ENCODE peak calls at places on chromosomes 3 and 15, in five cellular contexts. One of them, this sample, is unnamed.
A peak's percentile ranks its signal among the peaks of the same experiment; 100 is the strongest.

GRCh38 chr3:9346141-9346540 is 16.7 kb upstream of the THUMPD3 start:
- DNase-seq in K562: no peak
- DNase-seq in HepG2: no peak
- DNase-seq in GM12878: no peak
- DNase-seq in H1: no peak
- DNase-seq in this sample: no peak

GRCh38 chr3:123947482-123947881 is 13.5 kb downstream of the CCDC14 start:
- DNase-seq in K562: no peak
- DNase-seq in HepG2: no peak
- DNase-seq in GM12878: no peak
- DNase-seq in H1: no peak
- DNase-seq in this sample: no peak

GRCh38 chr15:57437564-57437963 is 61.3 kb downstream of the CGNL1 start:
- DNase-seq in K562: no peak
- DNase-seq in HepG2: no peak
- DNase-seq in GM12878: no peak
- DNase-seq in H1: no peak
- DNase-seq in this sample: no peak

GRCh38 chr3:24830230-24831152 is 335.8 kb upstream of the THRB start:
- DNase-seq in K562: no peak
- DNase-seq in HepG2: no peak
- DNase-seq in GM12878: no peak
- DNase-seq in H1: no peak
- DNase-seq in this sample: no peak

GRCh38 chr3:190526787-190527767 is 13.2 kb downstream of the IL1RAP start:
- DNase-seq in K562: no peak
- DNase-seq in HepG2: peak; percentile 57
- DNase-seq in GM12878: no peak
- DNase-seq in H1: no peak
- DNase-seq in this sample: peak; percentile 57

GRCh38 chr3:128620268-128620691 is 30.3 kb downstream of the RPN1 start:
- DNase-seq in K562: no peak
- DNase-seq in HepG2: no peak
- DNase-seq in GM12878: no peak
- DNase-seq in H1: no peak
- DNase-seq in this sample: no peak

GRCh38 chr15:61530769-61531168 is 301.7 kb upstream of the RORA start:
- DNase-seq in K562: peak; percentile 14
- DNase-seq in HepG2: no peak
- DNase-seq in GM12878: no peak
- DNase-seq in H1: no peak
- DNase-seq in this sample: no peak

GRCh38 chr3:4060064-4060463 is 243.1 kb upstream of the SETMAR start:
- DNase-seq in K562: no peak
- DNase-seq in HepG2: peak; percentile 28
- DNase-seq in GM12878: no peak
- DNase-seq in H1: no peak
- DNase-seq in this sample: no peak

GRCh38 chr3:23203651-23204111 is 554 bp downstream of the UBE2E2 start:
- DNase-seq in K562: no peak
- DNase-seq in HepG2: no peak
- DNase-seq in GM12878: no peak
- DNase-seq in H1: no peak
- DNase-seq in this sample: peak; percentile 31

GRCh38 chr15:95498956-95499355 is 831.5 kb upstream of the NR2F2 start:
- DNase-seq in K562: no peak
- DNase-seq in HepG2: no peak
- DNase-seq in GM12878: no peak
- DNase-seq in H1: no peak
- DNase-seq in this sample: no peak

GRCh38 chr3:194476784-194477183 is 10.0 kb downstream of the ATP13A3 start:
- DNase-seq in K562: peak; percentile 42
- DNase-seq in HepG2: no peak
- DNase-seq in GM12878: no peak
- DNase-seq in H1: no peak
- DNase-seq in this sample: no peak

GRCh38 chr15:80673561-80674244 is 21.4 kb upstream of the ABHD17C start:
- DNase-seq in K562: no peak
- DNase-seq in HepG2: no peak
- DNase-seq in GM12878: no peak
- DNase-seq in H1: no peak
- DNase-seq in this sample: no peak

GRCh38 chr15:70853855-70854668 is at the start of gene LARP6:
- DNase-seq in K562: peak; percentile 15
- DNase-seq in HepG2: no peak
- DNase-seq in GM12878: no peak
- DNase-seq in H1: no peak
- DNase-seq in this sample: no peak

GRCh38 chr15:43244092-43244491 is 22.6 kb downstream of the TGM5 start:
- DNase-seq in K562: no peak
- DNase-seq in HepG2: no peak
- DNase-seq in GM12878: no peak
- DNase-seq in H1: no peak
- DNase-seq in this sample: no peak

GRCh38 chr3:48440590-48440958 is 517 bp downstream of the TMA7 start:
- DNase-seq in K562: no peak
- DNase-seq in HepG2: no peak
- DNase-seq in GM12878: no peak
- DNase-seq in H1: no peak
- DNase-seq in this sample: no peak

GRCh38 chr3:31235062-31235704 is 297.5 kb upstream of the STT3B start:
- DNase-seq in K562: no peak
- DNase-seq in HepG2: no peak
- DNase-seq in GM12878: no peak
- DNase-seq in H1: no peak
- DNase-seq in this sample: no peak

GRCh38 chr15:76313731-76314130 is 2.5 kb upstream of the ETFA start:
- DNase-seq in K562: peak; percentile 30
- DNase-seq in HepG2: no peak
- DNase-seq in GM12878: no peak
- DNase-seq in H1: no peak
- DNase-seq in this sample: no peak

GRCh38 chr3:134601539-134602439 is 49.0 kb downstream of the KY start:
- DNase-seq in K562: peak; percentile 29
- DNase-seq in HepG2: no peak
- DNase-seq in GM12878: no peak
- DNase-seq in H1: peak; percentile 29
- DNase-seq in this sample: no peak

GRCh38 chr15:29083161-29083560 is 186.5 kb downstream of the NSMCE3 start:
- DNase-seq in K562: no peak
- DNase-seq in HepG2: no peak
- DNase-seq in GM12878: no peak
- DNase-seq in H1: no peak
- DNase-seq in this sample: no peak

GRCh38 chr15:27095809-27096580 is 125.0 kb downstream of the GABRG3 start:
- DNase-seq in K562: no peak
- DNase-seq in HepG2: no peak
- DNase-seq in GM12878: no peak
- DNase-seq in H1: no peak
- DNase-seq in this sample: no peak

GRCh38 chr3:197285557-197285956 is 12.9 kb downstream of the DLG1 start:
- DNase-seq in K562: no peak
- DNase-seq in HepG2: no peak
- DNase-seq in GM12878: no peak
- DNase-seq in H1: no peak
- DNase-seq in this sample: no peak

GRCh38 chr15:92623435-92623834 is 32.1 kb downstream of the FAM174B start:
- DNase-seq in K562: no peak
- DNase-seq in HepG2: no peak
- DNase-seq in GM12878: no peak
- DNase-seq in H1: no peak
- DNase-seq in this sample: no peak

GRCh38 chr3:175410251-175410650 is 551.1 kb downstream of the NAALADL2 start:
- DNase-seq in K562: no peak
- DNase-seq in HepG2: no peak
- DNase-seq in GM12878: no peak
- DNase-seq in H1: no peak
- DNase-seq in this sample: no peak

GRCh38 chr3:133125171-133125570 is 87.0 kb downstream of the TMEM108 start:
- DNase-seq in K562: no peak
- DNase-seq in HepG2: no peak
- DNase-seq in GM12878: no peak
- DNase-seq in H1: no peak
- DNase-seq in this sample: no peak

GRCh38 chr3:129793947-129794318 is 99.6 kb downstream of the TMCC1 start:
- DNase-seq in K562: no peak
- DNase-seq in HepG2: no peak
- DNase-seq in GM12878: no peak
- DNase-seq in H1: no peak
- DNase-seq in this sample: peak; percentile 69

GRCh38 chr15:99429681-99430081 is 136.1 kb upstream of the MEF2A start:
- DNase-seq in K562: no peak
- DNase-seq in HepG2: no peak
- DNase-seq in GM12878: no peak
- DNase-seq in H1: no peak
- DNase-seq in this sample: no peak

GRCh38 chr3:129001101-129001816 is at the start of gene EFCC1:
- DNase-seq in K562: peak; percentile 47
- DNase-seq in HepG2: no peak
- DNase-seq in GM12878: no peak
- DNase-seq in H1: no peak
- DNase-seq in this sample: no peak

GRCh38 chr3:42678447-42678846 is 6.9 kb upstream of the KLHL40 start:
- DNase-seq in K562: no peak
- DNase-seq in HepG2: no peak
- DNase-seq in GM12878: no peak
- DNase-seq in H1: no peak
- DNase-seq in this sample: no peak

GRCh38 chr3:184156522-184156955 is 1.4 kb downstream of the DVL3 start:
- DNase-seq in K562: peak; percentile 44
- DNase-seq in HepG2: peak; percentile 53
- DNase-seq in GM12878: no peak
- DNase-seq in H1: no peak
- DNase-seq in this sample: no peak

GRCh38 chr15:101454365-101454764 is 35.1 kb downstream of the PCSK6 start:
- DNase-seq in K562: no peak
- DNase-seq in HepG2: no peak
- DNase-seq in GM12878: no peak
- DNase-seq in H1: no peak
- DNase-seq in this sample: no peak

GRCh38 chr15:63401078-63401477 is 19.4 kb upstream of the CA12 start:
- DNase-seq in K562: no peak
- DNase-seq in HepG2: no peak
- DNase-seq in GM12878: no peak
- DNase-seq in H1: no peak
- DNase-seq in this sample: no peak
- TF ChIP-seq GABPA in K562: no peak
- TF ChIP-seq GABPA in HepG2: no peak
- TF ChIP-seq GABPA in GM12878: no peak
- TF ChIP-seq GABPA in H1: no peak
- TF ChIP-seq GABPA in this sample: no peak

GRCh38 chr3:117709108-117709507 is 999.5 kb downstream of the TUSC7 start:
- DNase-seq in K562: no peak
- DNase-seq in HepG2: no peak
- DNase-seq in GM12878: no peak
- DNase-seq in H1: no peak
- DNase-seq in this sample: no peak

GRCh38 chr3:117706037-117706436 is 996.5 kb downstream of the TUSC7 start:
- DNase-seq in K562: no peak
- DNase-seq in HepG2: no peak
- DNase-seq in GM12878: no peak
- DNase-seq in H1: no peak
- DNase-seq in this sample: no peak

GRCh38 chr3:117706731-117707130 is 997.2 kb downstream of the TUSC7 start:
- DNase-seq in K562: no peak
- DNase-seq in HepG2: no peak
- DNase-seq in GM12878: no peak
- DNase-seq in H1: no peak
- DNase-seq in this sample: no peak

DNA sequence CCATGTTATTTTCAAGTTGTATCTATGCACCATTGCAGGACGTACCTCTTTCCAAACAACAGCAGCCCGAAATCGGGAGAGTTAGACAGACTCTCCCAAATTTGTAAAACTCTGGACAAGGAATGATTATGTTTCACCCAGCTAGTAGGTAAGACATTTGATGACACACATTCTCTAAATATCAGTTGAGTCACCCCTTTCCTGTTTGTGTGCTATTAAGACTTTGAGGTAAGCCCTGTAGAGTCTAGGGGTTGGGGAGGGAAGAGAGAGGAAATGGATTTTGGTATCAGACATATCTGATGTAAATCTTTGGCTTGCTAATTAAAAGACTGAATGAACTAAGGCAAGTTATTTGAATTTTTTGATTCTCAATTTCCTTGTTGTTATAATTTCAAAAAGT is 999.0 kb downstream of the TUSC7 start:
- DNase-seq in K562: no peak
- DNase-seq in HepG2: no peak
- DNase-seq in GM12878: no peak
- DNase-seq in H1: no peak
- DNase-seq in this sample: no peak
- TF ChIP-seq GABPA in K562: no peak
- TF ChIP-seq GABPA in HepG2: no peak
- TF ChIP-seq GABPA in GM12878: no peak
- TF ChIP-seq GABPA in H1: no peak
- TF ChIP-seq GABPA in this sample: no peak

GRCh38 chr3:148990211-148990610 is 1.1 kb upstream of the GYG1 start:
- DNase-seq in K562: no peak
- DNase-seq in HepG2: no peak
- DNase-seq in GM12878: no peak
- DNase-seq in H1: no peak
- DNase-seq in this sample: peak; percentile 82
- TF ChIP-seq GABPA in K562: no peak
- TF ChIP-seq GABPA in HepG2: no peak
- TF ChIP-seq GABPA in GM12878: no peak
- TF ChIP-seq GABPA in H1: no peak
- TF ChIP-seq GABPA in this sample: no peak

GRCh38 chr3:119236756-119237155 is 3.9 kb downstream of the B4GALT4 start:
- DNase-seq in K562: no peak
- DNase-seq in HepG2: no peak
- DNase-seq in GM12878: no peak
- DNase-seq in H1: no peak
- DNase-seq in this sample: no peak

GRCh38 chr3:119235151-119235550 is 5.5 kb downstream of the B4GALT4 start:
- DNase-seq in K562: no peak
- DNase-seq in HepG2: no peak
- DNase-seq in GM12878: no peak
- DNase-seq in H1: no peak
- DNase-seq in this sample: no peak

GRCh38 chr3:119239421-119239820 is 1.3 kb downstream of the B4GALT4 start:
- DNase-seq in K562: no peak
- DNase-seq in HepG2: no peak
- DNase-seq in GM12878: no peak
- DNase-seq in H1: no peak
- DNase-seq in this sample: no peak

GRCh38 chr3:119234610-119235009 is 6.1 kb downstream of the B4GALT4 start:
- DNase-seq in K562: no peak
- DNase-seq in HepG2: no peak
- DNase-seq in GM12878: no peak
- DNase-seq in H1: no peak
- DNase-seq in this sample: no peak

DNA sequence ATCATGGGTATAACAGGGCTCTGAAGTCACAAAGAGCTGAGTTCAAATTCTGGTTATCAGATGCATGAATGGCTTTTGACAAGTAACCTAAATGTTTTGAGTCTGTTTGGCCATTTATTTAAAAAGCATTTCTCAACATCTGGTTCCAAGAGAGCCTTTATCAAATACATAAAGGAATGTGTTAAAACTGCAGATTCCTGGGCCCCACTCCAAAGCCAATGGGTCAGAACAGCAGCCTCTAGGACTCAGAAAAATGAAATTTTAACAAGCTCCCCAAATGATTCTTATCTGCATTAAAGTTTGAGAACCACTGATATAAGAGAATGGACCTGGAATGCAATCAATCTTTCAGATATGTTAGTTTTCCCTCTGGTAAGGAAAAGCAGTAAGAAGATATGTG is 3.4 kb downstream of the B4GALT4 start:
- DNase-seq in K562: no peak
- DNase-seq in HepG2: no peak
- DNase-seq in GM12878: no peak
- DNase-seq in H1: no peak
- DNase-seq in this sample: no peak
- TF ChIP-seq GABPA in K562: no peak
- TF ChIP-seq GABPA in HepG2: no peak
- TF ChIP-seq GABPA in GM12878: no peak
- TF ChIP-seq GABPA in H1: no peak
- TF ChIP-seq GABPA in this sample: no peak

This sample was measured in HL-60.